ENCODE peak calls at places on chromosomes 5 and 9, in seven cellular contexts. M is mammary epithelial cell, Y is astrocyte, R is HCT116, V is GM23338, E is neuronal stem cell, I is PC-3. W is an unnamed sample.

GRCh38 chr5:71475788-71476384 is 20.4 kb downstream of the BDP1 start:
- DNase-seq in M (peak; percentile 30), Y (peak; percentile 3), R (no peak), V (peak; percentile 71), E (peak; percentile 11), I (peak; percentile 37), W (no peak)

GRCh38 chr9:94799578-94800264 is 73.2 kb downstream of the AOPEP start:
- DNase-seq in M (peak; percentile 47), Y (peak; percentile 95), R (no peak), V (no peak), E (no peak), I (peak; percentile 62), W (peak; percentile 61)

GRCh38 chr9:79569814-79570448 is 1.8 kb upstream of the TLE4 start:
- DNase-seq in M (no peak), Y (no peak), R (no peak), V (no peak), E (no peak), I (no peak), W (no peak)

GRCh38 chr9:34490360-34490759 is 31.8 kb downstream of the DNAI1 start:
- DNase-seq in M (no peak), Y (no peak), R (no peak), V (no peak), E (no peak), I (no peak), W (no peak)

GRCh38 chr5:96297867-96298266 is 135.2 kb downstream of the PCSK1 start:
- DNase-seq in M (peak; percentile 53), Y (peak; percentile 98), R (no peak), V (no peak), E (no peak), I (no peak), W (no peak)

GRCh38 chr5:137734962-137735530 is 843 bp downstream of the KLHL3 start:
- DNase-seq in M (peak; percentile 69), Y (peak; percentile 44), R (no peak), V (peak; percentile 62), E (no peak), I (peak; percentile 31), W (peak; percentile 22)

GRCh38 chr9:110148384-110148783 is 59.6 kb downstream of the C9orf152 start:
- DNase-seq in M (peak; percentile 45), Y (no peak), R (no peak), V (no peak), E (no peak), I (no peak), W (no peak)

GRCh38 chr9:105251733-105252404 is 7.4 kb downstream of the SLC44A1 start:
- DNase-seq in M (no peak), Y (no peak), R (no peak), V (no peak), E (no peak), I (no peak), W (no peak)

GRCh38 chr5:3741372-3741770 is 145.7 kb downstream of the IRX1 start:
- DNase-seq in M (peak; percentile 80), Y (peak; percentile 18), R (no peak), V (no peak), E (no peak), I (peak; percentile 38), W (no peak)

GRCh38 chr9:131198316-131198715 is 72.9 kb downstream of the NUP214 start:
- DNase-seq in M (no peak), Y (no peak), R (no peak), V (no peak), E (no peak), I (no peak), W (no peak)

DNA sequence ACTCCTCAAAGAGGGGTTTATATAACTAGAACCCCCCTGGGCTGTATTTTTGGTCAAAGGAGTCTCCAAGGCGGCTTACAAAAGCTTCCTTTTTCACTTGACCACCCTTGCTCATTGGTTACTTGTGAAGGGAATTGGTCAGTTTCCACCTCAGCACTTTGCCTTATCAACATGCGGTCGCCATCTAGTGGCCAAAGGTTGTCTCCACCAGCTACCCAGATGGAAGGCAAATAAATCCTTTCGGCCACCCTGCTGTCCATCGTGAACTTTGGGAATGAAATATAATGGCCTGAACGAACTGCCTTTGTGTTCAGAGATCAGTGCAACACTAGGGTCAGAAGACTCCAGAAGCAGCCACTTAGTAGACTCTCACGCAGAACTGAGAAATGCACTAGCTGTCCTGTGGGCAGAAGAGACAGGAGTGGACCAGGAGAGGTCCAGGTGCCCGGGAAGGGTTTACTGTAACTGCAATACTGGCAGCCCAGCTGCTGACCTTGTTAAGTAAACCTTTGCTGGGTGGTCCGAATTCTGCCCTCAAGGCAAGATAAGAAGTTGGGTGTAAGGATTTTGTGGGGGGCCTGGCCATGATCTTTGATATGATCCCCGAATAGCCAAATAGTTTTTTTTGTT is 91.5 kb downstream of the PDE6A start:
- DNase-seq in M (peak; percentile 49), Y (peak; percentile 52), R (peak; percentile 44), V (peak; percentile 88), E (peak; percentile 80), I (peak; percentile 87), W (peak; percentile 50)
- H3K27ac ChIP-seq in M (no peak overlapping the region), Y (no peak overlapping the region), R (no peak overlapping the region), V (no peak overlapping the region), E (no peak overlapping the region), I (no peak overlapping the region), W (no peak overlapping the region)

DNA sequence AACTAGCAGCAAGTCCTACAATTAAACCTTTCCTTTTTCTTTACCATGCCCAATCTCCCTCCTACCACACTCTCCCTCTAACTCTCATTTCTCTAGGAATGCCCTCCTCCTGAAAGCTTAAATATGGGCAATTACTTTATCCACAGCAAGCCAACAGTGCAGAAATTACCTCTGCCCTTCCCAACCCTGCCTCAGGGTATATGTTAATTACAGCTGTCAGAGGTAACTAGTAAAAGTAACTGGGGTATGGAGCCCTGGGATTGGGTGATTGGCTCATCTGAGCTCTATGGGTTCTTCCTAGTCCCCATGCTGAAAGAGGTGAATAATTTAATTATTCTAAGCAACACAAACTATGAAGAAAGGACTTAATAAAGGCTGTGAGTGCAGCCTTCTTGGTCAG is 478.9 kb upstream of the NMUR2 start:
- DNase-seq in M (no peak), Y (no peak), R (no peak), V (no peak), E (no peak), I (no peak), W (no peak)
- H2AFZ ChIP-seq in M (no peak overlapping the region), Y (no peak overlapping the region), R (no peak overlapping the region), V (no peak overlapping the region), E (no peak overlapping the region), I (no peak overlapping the region), W (no peak overlapping the region)

DNA sequence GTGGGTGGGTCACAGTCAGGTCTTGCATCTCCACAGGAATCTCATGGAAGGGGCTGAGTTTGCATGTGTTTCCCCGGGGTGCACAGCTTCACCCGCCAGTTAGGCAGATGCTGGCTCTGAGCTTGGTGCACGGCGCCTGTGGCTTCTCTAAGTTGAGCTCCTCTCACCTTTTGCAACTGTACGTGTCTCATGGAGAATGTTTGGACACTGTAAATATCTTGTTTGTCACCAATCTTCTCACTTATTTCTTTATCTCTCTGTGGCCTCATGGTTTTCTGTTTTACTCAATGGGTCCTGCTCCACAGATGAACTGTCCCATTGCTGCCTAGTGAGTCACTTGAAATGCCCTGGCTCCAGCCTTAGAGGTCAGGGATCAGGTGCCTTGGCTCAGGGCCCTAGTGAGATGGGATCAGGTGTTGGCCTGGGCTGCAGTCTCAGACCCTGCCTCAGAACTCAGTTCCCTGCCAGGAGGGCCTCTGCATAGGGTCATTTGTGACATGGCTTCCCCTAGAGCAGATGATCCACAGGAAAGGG is 61.6 kb downstream of the WNK2 start:
- DNase-seq in M (no peak), Y (no peak), R (no peak), V (no peak), E (no peak), I (no peak), W (peak; percentile 79)
- H3K27ac ChIP-seq in M (no peak overlapping the region), Y (no peak overlapping the region), R (no peak overlapping the region), V (no peak overlapping the region), E (no peak overlapping the region), I (no peak overlapping the region), W (peak overlapping the region; percentile 90)

GRCh38 chr5:58037899-58038298 is 422.0 kb downstream of the PLK2 start:
- DNase-seq in M (no peak), Y (no peak), R (no peak), V (no peak), E (no peak), I (no peak), W (no peak)
- H2AFZ ChIP-seq in M (no peak overlapping the region), Y (no peak overlapping the region), R (no peak overlapping the region), V (no peak overlapping the region), E (no peak overlapping the region), I (no peak overlapping the region), W (no peak overlapping the region)

GRCh38 chr5:169106906-169107305 is 194.0 kb downstream of the SLIT3 start:
- DNase-seq in M (no peak), Y (no peak), R (no peak), V (no peak), E (no peak), I (no peak), W (no peak)
- H3K27ac ChIP-seq in M (no peak overlapping the region), Y (no peak overlapping the region), R (no peak overlapping the region), V (no peak overlapping the region), E (no peak overlapping the region), I (no peak overlapping the region), W (no peak overlapping the region)

GRCh38 chr5:110913221-110913620 is 158.3 kb upstream of the TSLP start:
- DNase-seq in M (no peak), Y (no peak), R (no peak), V (no peak), E (no peak), I (no peak), W (no peak)
- H2AFZ ChIP-seq in M (no peak overlapping the region), Y (no peak overlapping the region), R (no peak overlapping the region), V (no peak overlapping the region), E (no peak overlapping the region), I (no peak overlapping the region), W (no peak overlapping the region)